ENCODE peak calls at places on chromosomes 11 and 22, in nine cellular contexts. X, M, A, E, P, S, U, H and B are unnamed samples.

GRCh38 chr22:26430600-26430999 is 1.5 kb downstream of the ASPHD2 start:
- DNase-seq in X (no peak), H (no peak), E (no peak), A (no peak), P (no peak), M (no peak), U (no peak), S (no peak), B (no peak)

GRCh38 chr11:117625237-117625636 is 171.8 kb downstream of the DSCAML1 start:
- DNase-seq in X (no peak), H (no peak), S (no peak), E (no peak), P (no peak), M (no peak), A (no peak), U (no peak), B (no peak)

GRCh38 chr11:95339554-95339953 is 108.6 kb upstream of the SESN3 start:
- DNase-seq in X (no peak), E (no peak), H (no peak), A (no peak), M (no peak), U (peak; percentile 50), S (no peak), P (no peak), B (no peak)

GRCh38 chr22:45997077-45997774 is 20.3 kb upstream of the WNT7B start:
- DNase-seq in A (peak; percentile 83), S (peak; percentile 98), E (peak; percentile 93), H (peak; percentile 77), X (peak; percentile 95), M (no peak), U (peak; percentile 99), P (peak; percentile 98), B (peak; percentile 91)

GRCh38 chr11:123653997-123654565 is 343 bp downstream of the SCN3B start:
- DNase-seq in M (peak; percentile 59), X (peak; percentile 58), E (peak; percentile 31), S (peak; percentile 34), U (peak; percentile 65), H (no peak), P (peak; percentile 55), A (peak; percentile 46), B (peak; percentile 79)

GRCh38 chr11:122139595-122139866 is 23.5 kb upstream of the BLID start:
- DNase-seq in S (no peak), H (no peak), E (no peak), U (no peak), A (no peak), M (no peak), X (no peak), P (no peak), B (no peak)

GRCh38 chr11:65064847-65065240 is 6.5 kb upstream of the NAALADL1 start:
- DNase-seq in M (no peak), S (no peak), P (no peak), A (no peak), E (no peak), X (no peak), U (no peak), H (no peak), B (no peak)

GRCh38 chr22:37777122-37777687 is 30.5 kb upstream of the GCAT start:
- DNase-seq in A (peak; percentile 72), X (no peak), S (peak; percentile 89), E (peak; percentile 49), P (peak; percentile 65), U (peak; percentile 92), H (peak; percentile 34), M (peak; percentile 28), B (peak; percentile 71)

GRCh38 chr11:121452609-121453150 is at the start of gene SORL1-AS1:
- DNase-seq in M (no peak), P (no peak), X (no peak), S (no peak), U (no peak), H (no peak), E (no peak), A (peak; percentile 54), B (no peak)

GRCh38 chr11:117072517-117073218 is 25.6 kb downstream of the SIK3 start:
- DNase-seq in M (peak; percentile 49), A (no peak), H (no peak), U (peak; percentile 93), E (peak; percentile 93), S (peak; percentile 90), P (peak; percentile 61), X (no peak), B (no peak)

GRCh38 chr11:45023065-45023365 is 72.3 kb upstream of the TP53I11 start:
- DNase-seq in S (peak; percentile 42), H (no peak), A (no peak), P (no peak), E (no peak), U (no peak), X (no peak), M (no peak), B (no peak)

GRCh38 chr22:20116951-20117645 is at the start of gene TRMT2A:
- DNase-seq in P (peak; percentile 99), E (peak; percentile 97), H (peak; percentile 98), M (peak; percentile 100), U (peak; percentile 100), S (peak; percentile 98), A (peak; percentile 99), X (peak; percentile 99), B (peak; percentile 99)

GRCh38 chr22:22538226-22538989 is 18.3 kb upstream of the ZNF280A start:
- DNase-seq in S (no peak), P (no peak), X (no peak), M (no peak), H (no peak), A (no peak), E (no peak), U (no peak), B (no peak)

GRCh38 chr11:2313051-2313951 is 11.5 kb downstream of the TSPAN32 start:
- DNase-seq in A (peak; percentile 42), P (no peak), H (no peak), E (no peak), X (peak; percentile 57), S (no peak), U (no peak), M (peak; percentile 40), B (no peak)

GRCh38 chr11:102272047-102272824 is 45.0 kb upstream of the BIRC3 start:
- DNase-seq in A (no peak), P (no peak), U (no peak), E (no peak), M (no peak), X (no peak), S (no peak), H (no peak), B (no peak)

GRCh38 chr22:23836692-23837495 is 1.9 kb downstream of the DERL3 start:
- DNase-seq in H (no peak), S (no peak), U (no peak), P (no peak), A (no peak), M (no peak), E (no peak), X (no peak), B (peak; percentile 43)

GRCh38 chr11:128516467-128516778 is 70.9 kb downstream of the ETS1 start:
- DNase-seq in M (no peak), H (no peak), E (no peak), P (no peak), S (no peak), U (no peak), X (no peak), A (no peak), B (no peak)

GRCh38 chr11:128517457-128518230 is 69.7 kb downstream of the ETS1 start:
- DNase-seq in U (peak; percentile 60), E (no peak), S (peak; percentile 81), A (no peak), H (no peak), M (no peak), X (no peak), P (no peak), B (no peak)

GRCh38 chr11:128518493-128519207 is 68.7 kb downstream of the ETS1 start:
- DNase-seq in S (no peak), X (no peak), P (no peak), E (no peak), U (no peak), H (no peak), A (no peak), M (no peak), B (no peak)

GRCh38 chr11:128515766-128516466 is 71.4 kb downstream of the ETS1 start:
- DNase-seq in E (no peak), U (no peak), H (no peak), S (no peak), M (no peak), P (no peak), A (no peak), X (no peak), B (no peak)

DNA sequence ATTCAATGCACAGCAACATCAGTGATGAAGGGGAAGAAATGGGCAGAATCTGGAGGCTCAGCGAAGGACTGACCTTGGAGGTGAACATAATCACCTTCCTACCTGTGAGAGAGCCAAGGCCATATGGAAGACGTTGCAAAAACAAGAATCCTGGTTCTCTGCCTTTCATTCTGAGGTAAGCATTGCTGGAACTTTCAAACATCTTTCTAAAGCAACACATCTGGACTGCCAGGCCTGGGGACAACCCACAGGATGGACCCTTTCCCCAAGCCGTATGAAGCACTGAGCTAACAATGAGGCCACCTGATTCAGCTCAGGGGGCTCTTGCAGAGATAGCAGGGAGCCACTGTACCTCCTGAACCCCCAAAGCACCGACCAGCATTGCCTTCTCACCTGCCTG is 70.5 kb downstream of the ETS1 start:
- DNase-seq in U (no peak), H (no peak), M (no peak), E (no peak), A (no peak), S (no peak), P (no peak), X (no peak), B (no peak)
- H3K4me3 ChIP-seq in U (peak overlapping the region; percentile 90), H (peak overlapping the region; percentile 33), M (no peak overlapping the region), E (no peak overlapping the region), A (peak overlapping the region; percentile 89), S (peak overlapping the region; percentile 24), P (no peak overlapping the region), X (peak overlapping the region; percentile 81), B (peak overlapping the region; percentile 88)

GRCh38 chr11:77143405-77144020 is 15.5 kb downstream of the MYO7A start:
- DNase-seq in S (no peak), E (no peak), U (no peak), P (no peak), H (no peak), A (no peak), M (no peak), X (no peak), B (no peak)
- TF ChIP-seq CTCF in S (no peak), E (no peak), U (no peak), P (no peak), H (no peak), A (no peak), M (no peak), X (no peak), B (no peak)

DNA sequence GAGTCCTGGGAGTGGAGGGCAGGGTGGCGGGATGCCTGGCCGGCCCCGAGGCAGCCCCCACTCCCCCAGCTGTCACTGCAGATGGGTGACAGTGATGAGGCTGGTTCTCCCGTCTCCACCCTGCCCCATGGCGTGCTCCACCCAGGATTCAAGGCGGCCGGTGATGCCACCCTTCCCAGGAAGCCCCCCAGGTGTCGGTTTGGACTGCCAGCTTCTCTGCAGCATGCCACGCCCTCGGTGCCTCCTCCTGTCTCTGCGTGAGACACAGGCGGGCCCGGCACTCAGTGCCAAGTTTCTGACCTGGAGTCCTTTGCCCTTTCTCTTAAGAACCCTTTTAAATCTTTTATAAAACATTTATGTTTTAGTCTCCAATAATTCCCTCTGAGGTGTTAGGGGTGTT is 71.5 kb downstream of the MPPED1 start:
- DNase-seq in U (no peak), P (no peak), M (no peak), H (no peak), X (no peak), E (no peak), A (no peak), S (no peak), B (no peak)
- H3K4me3 ChIP-seq in U (no peak overlapping the region), P (no peak overlapping the region), M (no peak overlapping the region), H (no peak overlapping the region), X (no peak overlapping the region), E (no peak overlapping the region), A (no peak overlapping the region), S (no peak overlapping the region), B (no peak overlapping the region)

GRCh38 chr11:47071871-47072270 is 104.8 kb downstream of the ARFGAP2 start:
- DNase-seq in H (peak; percentile 29), P (no peak), X (peak; percentile 29), A (no peak), M (no peak), E (no peak), S (peak; percentile 5), U (no peak), B (no peak)
- TF ChIP-seq CTCF in H (no peak), P (no peak), X (no peak), A (no peak), M (no peak), E (no peak), S (no peak), U (no peak), B (no peak)